ENCODE peak calls at places on chromosomes 5 and 9, in five cellular contexts. Z is endodermal cell; Q is LNCaP clone FGC; D is CD4-positive, alpha-beta T cell; M is kidney. R is an unnamed sample.

GRCh38 chr5:73856972-73857371 is 231.0 kb downstream of the ARHGEF28 start:
- DNase-seq in D (no peak), M (no peak), Q (no peak), Z (no peak), R (no peak)

GRCh38 chr9:4837768-4838546 is 45.2 kb downstream of the RCL1 start:
- DNase-seq in D (no peak), Z (no peak), M (no peak), Q (no peak), R (no peak)

GRCh38 chr9:93699650-93700049 is 123.3 kb downstream of the PHF2 start:
- DNase-seq in M (no peak), Z (no peak), Q (no peak), D (no peak), R (no peak)

GRCh38 chr5:107228237-107228636 is 442.5 kb downstream of the EFNA5 start:
- DNase-seq in M (no peak), D (no peak), Q (peak), Z (no peak), R (no peak)

GRCh38 chr9:133706651-133707050 is 31.5 kb downstream of the SARDH start:
- DNase-seq in M (peak), D (no peak), Z (peak), Q (no peak), R (no peak)

GRCh38 chr9:88538311-88539085 is 3.5 kb downstream of the NXNL2 start:
- DNase-seq in Q (no peak), Z (no peak), M (no peak), D (no peak), R (no peak)

GRCh38 chr5:16774806-16775205 is 158.0 kb upstream of the RETREG1 start:
- DNase-seq in M (no peak), Q (no peak), Z (no peak), D (no peak), R (no peak)

GRCh38 chr5:147805030-147805454 is 22.5 kb upstream of the JAKMIP2 start:
- DNase-seq in M (peak), Q (no peak), Z (no peak), D (no peak), R (no peak)

GRCh38 chr5:59317023-59317771 is 576.3 kb downstream of the PDE4D start:
- DNase-seq in M (no peak), D (no peak), Q (peak), Z (no peak), R (no peak)

GRCh38 chr9:135990468-135991429 is 29.6 kb upstream of the UBAC1 start:
- DNase-seq in Q (peak), M (peak), Z (peak), D (peak), R (no peak)

GRCh38 chr9:135988493-135988892 is 27.3 kb upstream of the UBAC1 start:
- DNase-seq in D (no peak), Q (no peak), Z (no peak), M (no peak), R (no peak)

GRCh38 chr9:135989722-135990467 is 28.7 kb upstream of the UBAC1 start:
- DNase-seq in Q (no peak), D (peak), M (no peak), Z (no peak), R (no peak)

GRCh38 chr9:135987838-135988404 is 26.7 kb upstream of the UBAC1 start:
- DNase-seq in D (no peak), M (no peak), Q (no peak), Z (no peak), R (no peak)

GRCh38 chr9:135989157-135989556 is 28.0 kb upstream of the UBAC1 start:
- DNase-seq in D (no peak), Z (no peak), M (no peak), Q (no peak), R (no peak)
- TF ChIP-seq CTCF in D (no peak), Z (peak), M (no peak), Q (no peak), R (no peak)

DNA sequence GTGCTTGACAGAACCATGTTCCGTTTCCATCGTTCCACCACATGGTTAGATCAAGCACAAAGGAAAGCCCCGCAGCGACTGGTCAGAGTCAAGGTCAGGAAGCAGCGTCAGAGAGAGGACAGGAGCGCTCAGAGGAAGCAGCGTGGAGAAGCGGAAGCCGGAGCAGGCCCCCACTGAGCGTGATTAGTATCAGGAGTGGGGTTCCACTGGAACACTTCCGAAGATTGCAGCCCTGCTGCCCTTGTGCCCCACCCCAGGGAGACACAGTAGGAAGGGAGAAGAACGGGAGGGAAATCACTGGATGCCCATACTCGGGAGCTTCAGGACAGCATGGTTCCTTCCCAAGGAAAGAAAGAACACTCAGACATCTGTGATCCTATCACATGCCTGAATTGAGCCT is 189.0 kb upstream of the PANK3 start:
- DNase-seq in M (no peak), Z (no peak), Q (no peak), D (no peak), R (no peak)
- TF ChIP-seq CTCF in M (no peak), Z (no peak), Q (no peak), D (no peak), R (no peak)

DNA sequence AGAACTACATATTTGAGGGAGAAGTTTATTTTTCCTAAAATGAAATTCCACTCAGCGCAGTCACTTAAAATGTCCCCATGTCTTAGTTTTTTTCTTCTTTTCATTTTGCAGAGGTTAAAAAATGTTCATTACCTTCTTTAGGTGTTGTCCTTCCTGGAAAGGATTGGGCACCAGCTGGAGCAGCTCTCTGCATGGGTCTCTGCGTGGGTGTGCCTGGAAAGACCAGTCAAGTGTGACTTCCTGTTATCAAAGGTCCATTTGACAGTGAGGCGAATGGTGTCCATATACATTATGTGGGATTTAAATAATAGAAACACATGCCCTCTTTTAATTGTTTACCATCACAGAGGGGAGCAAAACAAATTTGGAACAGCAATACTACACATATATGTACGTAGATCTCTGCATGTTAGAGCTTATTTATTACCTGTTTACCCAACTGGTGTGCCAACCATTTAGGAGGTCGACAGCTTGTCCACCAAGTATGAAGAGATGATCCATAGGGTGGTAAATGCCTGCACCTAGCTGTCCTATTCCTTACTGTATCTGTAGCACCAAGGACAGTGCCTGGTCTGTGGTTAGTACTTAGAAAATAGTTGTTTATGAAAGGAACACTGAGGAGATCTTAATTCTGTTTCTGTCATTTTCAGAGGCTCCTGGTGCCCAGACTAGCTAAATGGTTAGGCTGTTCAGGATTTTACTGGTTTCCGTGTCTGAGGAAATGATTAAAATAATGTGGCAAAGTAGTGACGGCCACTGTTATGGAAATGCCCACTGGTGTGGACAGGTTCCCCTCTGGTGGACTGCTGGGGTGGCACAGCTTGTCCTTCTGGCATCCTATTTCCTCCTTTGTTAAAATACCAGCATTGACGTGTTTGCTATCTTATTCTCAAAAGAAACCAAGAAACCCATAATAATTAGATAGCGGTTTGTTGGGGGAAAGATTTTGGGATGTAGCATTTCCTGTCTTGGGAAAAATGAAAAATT is 200.4 kb downstream of the MAST4 start:
- DNase-seq in Z (no peak), D (no peak), M (no peak), Q (no peak), R (no peak)
- TF ChIP-seq CTCF in Z (peak), D (no peak), M (no peak), Q (peak), R (no peak)

GRCh38 chr5:138464388-138465287 is 641 bp upstream of the EGR1 start:
- DNase-seq in M (peak), Q (peak), Z (peak), D (peak), R (peak)
- TF ChIP-seq CTCF in M (no peak), Q (peak), Z (peak), D (peak), R (no peak)

DNA sequence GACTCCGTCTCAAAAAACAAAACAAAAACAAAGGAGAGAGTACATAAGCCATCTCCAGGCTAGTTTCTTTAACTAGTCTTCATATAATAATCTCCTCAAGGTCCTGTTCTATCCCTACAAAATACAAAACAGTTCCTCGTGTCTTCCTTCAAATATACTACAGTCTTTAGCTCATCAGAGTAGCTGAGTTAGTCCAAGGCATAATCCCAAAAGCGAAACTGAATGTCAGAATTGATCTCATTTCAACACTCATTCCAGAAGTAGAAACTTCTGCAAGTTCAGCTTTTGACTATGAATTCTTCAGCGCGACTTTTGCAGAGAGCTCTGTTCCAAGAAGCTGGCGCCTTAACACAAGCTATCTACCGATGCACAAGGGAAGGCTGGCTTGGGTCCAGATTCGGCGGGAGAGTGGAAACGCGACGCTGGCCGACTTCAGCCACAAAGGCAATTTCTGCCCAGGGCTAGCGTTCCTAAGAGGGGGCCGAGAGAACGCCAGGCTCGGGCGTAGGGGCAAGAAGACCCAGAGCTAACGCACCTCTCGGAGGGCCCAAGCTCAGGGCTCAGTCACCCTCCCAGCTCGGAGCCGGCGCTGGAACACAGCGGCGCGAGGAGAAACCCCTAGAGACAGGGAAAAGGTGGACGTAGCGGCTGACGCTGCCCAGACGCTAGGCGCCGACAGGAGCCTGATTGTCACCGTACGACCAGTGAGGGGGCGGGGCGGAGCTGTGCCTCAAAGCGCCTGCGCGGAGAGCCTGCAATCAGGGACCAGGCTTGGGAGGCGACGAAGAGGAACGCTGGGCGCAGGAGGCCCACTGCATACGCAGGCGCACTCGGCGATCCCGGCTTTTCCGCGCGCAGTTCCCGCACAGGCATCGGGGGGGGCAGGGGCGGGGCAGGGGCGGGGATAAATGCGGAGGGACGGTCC is 469 bp upstream of the HSDL2 start:
- DNase-seq in D (peak), Z (peak), M (peak), Q (peak), R (peak)
- TF ChIP-seq CTCF in D (no peak), Z (no peak), M (no peak), Q (peak), R (no peak)

GRCh38 chr9:38024036-38024681 is 44.9 kb downstream of the SHB start:
- DNase-seq in D (no peak), M (no peak), Z (peak), Q (no peak), R (no peak)

GRCh38 chr9:38023661-38024035 is 45.4 kb downstream of the SHB start:
- DNase-seq in M (no peak), Q (no peak), Z (no peak), D (no peak), R (no peak)

GRCh38 chr9:38026840-38027527 is 42.0 kb downstream of the SHB start:
- DNase-seq in M (no peak), Z (no peak), Q (no peak), D (no peak), R (no peak)

GRCh38 chr9:38026021-38026809 is 42.8 kb downstream of the SHB start:
- DNase-seq in Z (peak), M (peak), D (no peak), Q (no peak), R (no peak)

GRCh38 chr9:38025166-38025565 is 43.9 kb downstream of the SHB start:
- DNase-seq in Q (no peak), Z (no peak), D (no peak), M (no peak), R (no peak)
- TF ChIP-seq CTCF in Q (no peak), Z (peak), D (no peak), M (no peak), R (no peak)

R was measured in D721Med.